ENCODE peak calls at places on chromosome 20, in four cellular contexts. O is GM12891, M is GM12878, S is K562. Z is an unnamed sample.

GRCh38 chr20:51108638-51109363 is 85.9 kb upstream of the KCNG1 start:
- DNase-seq in O (no peak), M (no peak), S (no peak), Z (no peak)

GRCh38 chr20:21156266-21156665 is 30.4 kb downstream of the KIZ start:
- DNase-seq in O (no peak), M (no peak), S (no peak), Z (no peak)

GRCh38 chr20:653590-654426 is 808 bp upstream of the SRXN1 start:
- DNase-seq in O (no peak), M (no peak), S (peak), Z (no peak)

GRCh38 chr20:23187759-23188158 is 101.6 kb upstream of the CD93 start:
- DNase-seq in O (no peak), M (no peak), S (no peak), Z (no peak)

GRCh38 chr20:31566658-31567379 is 38.3 kb upstream of the ID1 start:
- DNase-seq in O (no peak), M (no peak), S (no peak), Z (no peak)

GRCh38 chr20:4688342-4688741 is 33.4 kb upstream of the PRND start:
- DNase-seq in O (no peak), M (no peak), S (no peak), Z (no peak)

GRCh38 chr20:60446273-60447111 is 488.3 kb downstream of the CDH26 start:
- DNase-seq in O (no peak), M (no peak), S (no peak), Z (no peak)

GRCh38 chr20:59749293-59749680 is 144.9 kb downstream of the PHACTR3 start:
- DNase-seq in O (no peak), M (no peak), S (no peak), Z (no peak)

GRCh38 chr20:14093652-14094051 is 98.3 kb downstream of the MACROD2 start:
- DNase-seq in O (no peak), M (no peak), S (no peak), Z (no peak)

GRCh38 chr20:3805594-3806264 is 9.6 kb downstream of the CDC25B start:
- DNase-seq in O (no peak), M (no peak), S (peak), Z (no peak)

GRCh38 chr20:31704225-31705119 is 18.2 kb downstream of the BCL2L1 start:
- DNase-seq in O (no peak), M (no peak), S (no peak), Z (no peak)

GRCh38 chr20:60271597-60271996 is 313.4 kb downstream of the CDH26 start:
- DNase-seq in O (no peak), M (no peak), S (no peak), Z (no peak)

GRCh38 chr20:45104786-45105185 is 3.9 kb upstream of the KCNS1 start:
- DNase-seq in O (no peak), M (no peak), S (no peak), Z (no peak)

GRCh38 chr20:57779401-57780003 is 69.7 kb upstream of the PMEPA1 start:
- DNase-seq in O (no peak), M (no peak), S (no peak), Z (no peak)

GRCh38 chr20:38633577-38634093 is 32.0 kb downstream of the ARHGAP40 start:
- DNase-seq in O (peak), M (no peak), S (peak), Z (peak)

GRCh38 chr20:59812286-59813125 is 120.9 kb downstream of the SYCP2 start:
- DNase-seq in O (no peak), M (no peak), S (no peak), Z (no peak)

GRCh38 chr20:48841861-48842529 is 14.2 kb upstream of the PREX1 start:
- DNase-seq in O (no peak), M (no peak), S (peak), Z (no peak)

GRCh38 chr20:57145089-57145631 is 121.3 kb downstream of the BMP7 start:
- DNase-seq in O (no peak), M (no peak), S (no peak), Z (no peak)

GRCh38 chr20:4717816-4718215 is 3.9 kb upstream of the PRND start:
- DNase-seq in O (no peak), M (no peak), S (no peak), Z (no peak)

GRCh38 chr20:34559311-34560140 is 1.0 kb downstream of the MAP1LC3A start:
- DNase-seq in O (no peak), M (no peak), S (no peak), Z (no peak)

GRCh38 chr20:36542019-36542488 is 735 bp downstream of the MYL9 start:
- DNase-seq in O (no peak), M (no peak), S (peak), Z (no peak)

GRCh38 chr20:56978475-56978874 is 288.0 kb downstream of the BMP7 start:
- DNase-seq in O (no peak), M (no peak), S (no peak), Z (no peak)

GRCh38 chr20:19737025-19737424 is 21.0 kb upstream of the RIN2 start:
- DNase-seq in O (no peak), M (peak), S (no peak), Z (peak)

GRCh38 chr20:20233041-20233514 is 134.8 kb upstream of the INSM1 start:
- DNase-seq in O (no peak), M (no peak), S (peak), Z (peak)

GRCh38 chr20:53283011-53283410 is 310.6 kb downstream of the ZNF217 start:
- DNase-seq in O (no peak), M (no peak), S (no peak), Z (no peak)

GRCh38 chr20:47400685-47401084 is 44.2 kb upstream of the ZMYND8 start:
- DNase-seq in O (no peak), M (no peak), S (peak), Z (no peak)

GRCh38 chr20:5642155-5642981 is 107.8 kb upstream of the SHLD1 start:
- DNase-seq in O (no peak), M (no peak), S (no peak), Z (no peak)

GRCh38 chr20:31564284-31564683 is 40.8 kb upstream of the ID1 start:
- DNase-seq in O (no peak), M (no peak), S (no peak), Z (no peak)

GRCh38 chr20:33674294-33675126 is at the start of gene NECAB3:
- DNase-seq in O (peak), M (no peak), S (peak), Z (peak)

GRCh38 chr20:53898558-53898931 is 171.8 kb downstream of the BCAS1 start:
- DNase-seq in O (no peak), M (no peak), S (no peak), Z (no peak)

GRCh38 chr20:57043091-57043490 is 223.3 kb downstream of the BMP7 start:
- DNase-seq in O (no peak), M (no peak), S (no peak), Z (no peak)

GRCh38 chr20:43972051-43972450 is 57.4 kb downstream of the TOX2 start:
- DNase-seq in O (no peak), M (no peak), S (no peak), Z (no peak)

GRCh38 chr20:21053002-21053762 is 53.0 kb downstream of the LINC00237 start:
- DNase-seq in O (no peak), M (no peak), S (no peak), Z (no peak)

GRCh38 chr20:46063151-46063550 is 26.6 kb downstream of the NCOA5 start:
- DNase-seq in O (no peak), M (no peak), S (no peak), Z (no peak)

GRCh38 chr20:26214991-26215390 is 518.3 kb upstream of the ZNF337 start:
- DNase-seq in O (no peak), M (no peak), S (no peak), Z (no peak)

GRCh38 chr20:2535711-2536561 is 437 bp upstream of the TMC2 start:
- DNase-seq in O (no peak), M (no peak), S (no peak), Z (no peak)

GRCh38 chr20:33914871-33915270 is 78.8 kb upstream of the RALY start:
- DNase-seq in O (no peak), M (no peak), S (no peak), Z (no peak)

GRCh38 chr20:14012671-14013070 is 17.4 kb downstream of the MACROD2 start:
- DNase-seq in O (no peak), M (no peak), S (no peak), Z (no peak)

GRCh38 chr20:23653400-23653938 is 15.7 kb upstream of the CST3 start:
- DNase-seq in O (no peak), M (no peak), S (no peak), Z (no peak)

GRCh38 chr20:57611605-57612311 is 8.5 kb downstream of the ZBP1 start:
- DNase-seq in O (no peak), M (no peak), S (no peak), Z (no peak)

GRCh38 chr20:62528983-62529891 is 53.4 kb upstream of the GATA5 start:
- DNase-seq in O (no peak), M (no peak), S (no peak), Z (no peak)
- TF ChIP-seq SPI1 in O (no peak), M (no peak), S (no peak), Z (no peak)

GRCh38 chr20:8155848-8156602 is 24.0 kb downstream of the PLCB1 start:
- DNase-seq in O (no peak), M (no peak), S (no peak), Z (no peak)
- TF ChIP-seq SPI1 in O (no peak), M (no peak), S (no peak), Z (no peak)

GRCh38 chr20:9903048-9903651 is 64.3 kb upstream of the PAK5 start:
- DNase-seq in O (no peak), M (no peak), S (peak), Z (no peak)
- TF ChIP-seq SPI1 in O (no peak), M (no peak), S (no peak), Z (no peak)

GRCh38 chr20:63940472-63941266 is 15.5 kb downstream of the UCKL1 start:
- DNase-seq in O (no peak), M (no peak), S (no peak), Z (no peak)

GRCh38 chr20:63943007-63943807 is 13.0 kb downstream of the UCKL1 start:
- DNase-seq in O (no peak), M (no peak), S (no peak), Z (no peak)

GRCh38 chr20:63943808-63944077 is 12.5 kb downstream of the UCKL1 start:
- DNase-seq in O (no peak), M (no peak), S (no peak), Z (no peak)

GRCh38 chr20:63941282-63942060 is 14.7 kb downstream of the UCKL1 start:
- DNase-seq in O (peak), M (no peak), S (peak), Z (peak)

DNA sequence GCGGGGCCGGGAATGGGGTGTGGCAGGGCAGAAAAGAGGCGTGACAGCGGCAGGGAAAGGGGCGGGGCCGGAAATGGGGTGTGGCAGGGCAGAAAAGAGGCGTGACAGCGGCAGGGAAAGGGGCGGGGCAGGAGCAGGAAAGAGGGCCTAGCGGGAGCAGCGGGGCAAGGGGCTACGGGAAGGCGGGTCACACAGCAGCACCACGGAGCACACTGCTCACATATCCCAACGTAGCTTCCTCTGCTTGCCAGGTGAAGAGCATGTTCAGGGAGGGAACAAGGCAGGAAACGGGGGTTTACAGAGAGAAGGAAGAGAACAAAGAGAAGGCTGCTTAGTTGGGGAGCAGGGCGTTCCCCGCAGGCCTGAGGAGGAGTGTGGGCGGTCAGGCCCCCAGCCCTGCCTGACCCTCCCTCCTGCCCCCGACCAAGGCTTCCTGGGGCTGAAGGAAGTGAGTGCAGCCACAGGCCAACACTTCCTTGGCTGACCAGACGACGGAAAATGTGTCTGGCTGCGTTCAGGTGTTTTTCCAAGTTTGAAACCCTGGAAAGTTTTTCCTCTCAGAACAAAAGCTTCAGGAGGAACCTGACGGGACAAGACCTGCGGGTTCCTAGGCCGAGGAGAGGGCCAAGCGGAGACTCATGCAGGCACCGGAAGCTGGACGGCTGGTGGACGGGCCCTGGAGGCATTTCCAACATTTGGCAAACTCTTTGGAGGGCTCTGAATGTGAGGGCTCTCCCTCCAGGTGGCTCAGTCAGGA is 13.8 kb downstream of the UCKL1 start:
- DNase-seq in O (peak), M (no peak), S (peak), Z (peak)
- TF ChIP-seq SPI1 in O (no peak), M (no peak), S (no peak), Z (no peak)

GRCh38 chr20:41437836-41438235 is 71.2 kb upstream of the EMILIN3 start:
- DNase-seq in O (no peak), M (no peak), S (no peak), Z (no peak)
- TF ChIP-seq SPI1 in O (no peak), M (no peak), S (no peak), Z (no peak)